ENCODE peak calls at places on chromosomes 2 and 18, in ten cellular contexts. O, K, M, X, T, B, L, P, J and H are unnamed samples.

GRCh38 chr18:58213931-58214431 is 170.0 kb downstream of the NEDD4L start:
- DNase-seq in L (no peak), B (no peak), M (no peak), K (no peak), J (peak), P (no peak), X (no peak), O (no peak), T (no peak), H (no peak)

GRCh38 chr2:62116983-62117382 is 78.9 kb upstream of the B3GNT2 start:
- DNase-seq in M (no peak), P (no peak), L (no peak), B (no peak), J (no peak), O (no peak), T (no peak), K (no peak), X (no peak), H (no peak)

GRCh38 chr2:136874258-136874657 is 108.9 kb downstream of the THSD7B start:
- DNase-seq in O (no peak), K (no peak), T (peak), M (peak), L (no peak), X (no peak), J (no peak), P (peak), B (no peak), H (no peak)

GRCh38 chr2:208025814-208026184 is 472 bp upstream of the PLEKHM3 start:
- DNase-seq in B (no peak), J (peak), T (no peak), L (no peak), M (no peak), K (no peak), X (peak), O (no peak), P (no peak), H (no peak)

GRCh38 chr2:100393362-100393761 is 24.1 kb downstream of the CHST10 start:
- DNase-seq in L (no peak), X (no peak), P (no peak), K (no peak), B (no peak), O (no peak), T (no peak), J (no peak), M (no peak), H (no peak)

GRCh38 chr2:203650860-203651613 is 55.4 kb upstream of the CD28 start:
- DNase-seq in L (no peak), T (peak), K (no peak), P (no peak), O (no peak), B (no peak), X (no peak), J (peak), M (peak), H (no peak)

GRCh38 chr2:70790079-70790963 is at the start of gene FIGLA:
- DNase-seq in K (no peak), P (no peak), L (peak), X (no peak), O (no peak), M (no peak), J (peak), B (peak), T (no peak), H (no peak)

GRCh38 chr2:172178035-172178434 is 75.3 kb upstream of the DLX2 start:
- DNase-seq in T (no peak), K (no peak), M (peak), P (peak), L (no peak), O (no peak), X (no peak), J (peak), B (no peak), H (no peak)

GRCh38 chr2:96969321-96969720 is 17.1 kb downstream of the FAM178B start:
- DNase-seq in B (no peak), O (no peak), J (no peak), X (no peak), L (no peak), K (no peak), P (no peak), T (no peak), M (no peak), H (no peak)

GRCh38 chr2:55862269-55862668 is 61.3 kb downstream of the EFEMP1 start:
- DNase-seq in T (no peak), M (no peak), O (peak), K (no peak), P (no peak), J (peak), L (no peak), B (no peak), X (no peak), H (peak)

GRCh38 chr18:25111382-25112070 is 240.4 kb downstream of the ZNF521 start:
- DNase-seq in B (no peak), P (no peak), T (no peak), M (no peak), O (no peak), J (no peak), L (no peak), X (no peak), K (no peak), H (no peak)